ENCODE peak calls at places on chromosomes 6 and 20, in five cellular contexts. S is Peyer's patch, M is fibroblast of villous mesenchyme, B is psoas muscle, X is sigmoid colon. R is an unnamed sample.
A peak's percentile ranks its signal among the peaks of the same experiment; 100 is the strongest.

GRCh38 chr6:14728396-14729024 is 517.4 kb upstream of the JARID2 start:
- DNase-seq in M (peak; percentile 91), B (peak; percentile 57), X (peak; percentile 85), S (peak; percentile 66), R (peak; percentile 57)

GRCh38 chr6:72032056-72032455 is 145.7 kb downstream of the RIMS1 start:
- DNase-seq in M (no peak), X (no peak), S (no peak), B (no peak), R (no peak)

GRCh38 chr6:163568275-163568674 is 153.8 kb downstream of the QKI start:
- DNase-seq in M (no peak), X (no peak), S (no peak), B (no peak), R (no peak)

GRCh38 chr6:139882977-139883728 is 508.7 kb upstream of the CITED2 start:
- DNase-seq in B (no peak), M (peak; percentile 39), S (no peak), X (no peak), R (no peak)

GRCh38 chr6:63643862-63644261 is 8.3 kb downstream of the PHF3 start:
- DNase-seq in S (no peak), X (no peak), B (no peak), M (no peak), R (no peak)

GRCh38 chr20:43941476-43942212 is 27.0 kb downstream of the TOX2 start:
- DNase-seq in M (no peak), X (no peak), B (no peak), S (no peak), R (no peak)

GRCh38 chr20:63635431-63636141 is 8.7 kb upstream of the GMEB2 start:
- DNase-seq in M (no peak), X (no peak), B (no peak), S (peak; percentile 93), R (peak; percentile 69)

GRCh38 chr20:54619181-54619580 is 143.8 kb downstream of the DOK5 start:
- DNase-seq in M (no peak), B (peak; percentile 71), S (no peak), X (no peak), R (no peak)

GRCh38 chr20:38346247-38346651 is at the start of gene LBP:
- DNase-seq in M (no peak), X (no peak), B (peak; percentile 64), S (no peak), R (no peak)

GRCh38 chr6:75291331-75291730 is 6.7 kb upstream of the TMEM30A start:
- DNase-seq in M (no peak), X (no peak), B (peak; percentile 69), S (no peak), R (no peak)

GRCh38 chr6:57324538-57324937 is 7.1 kb downstream of the PRIM2 start:
- DNase-seq in X (no peak), B (no peak), M (no peak), S (no peak), R (no peak)
- TF ChIP-seq CTCF in X (peak; percentile 43), B (peak; percentile 54), M (peak; percentile 44), S (peak; percentile 41), R (peak; percentile 36)

GRCh38 chr6:38287487-38287886 is 352.2 kb downstream of the BTBD9 start:
- DNase-seq in M (no peak), X (no peak), B (no peak), S (no peak), R (no peak)

GRCh38 chr6:38284772-38285406 is 354.8 kb downstream of the BTBD9 start:
- DNase-seq in S (no peak), M (no peak), X (no peak), B (no peak), R (no peak)

DNA sequence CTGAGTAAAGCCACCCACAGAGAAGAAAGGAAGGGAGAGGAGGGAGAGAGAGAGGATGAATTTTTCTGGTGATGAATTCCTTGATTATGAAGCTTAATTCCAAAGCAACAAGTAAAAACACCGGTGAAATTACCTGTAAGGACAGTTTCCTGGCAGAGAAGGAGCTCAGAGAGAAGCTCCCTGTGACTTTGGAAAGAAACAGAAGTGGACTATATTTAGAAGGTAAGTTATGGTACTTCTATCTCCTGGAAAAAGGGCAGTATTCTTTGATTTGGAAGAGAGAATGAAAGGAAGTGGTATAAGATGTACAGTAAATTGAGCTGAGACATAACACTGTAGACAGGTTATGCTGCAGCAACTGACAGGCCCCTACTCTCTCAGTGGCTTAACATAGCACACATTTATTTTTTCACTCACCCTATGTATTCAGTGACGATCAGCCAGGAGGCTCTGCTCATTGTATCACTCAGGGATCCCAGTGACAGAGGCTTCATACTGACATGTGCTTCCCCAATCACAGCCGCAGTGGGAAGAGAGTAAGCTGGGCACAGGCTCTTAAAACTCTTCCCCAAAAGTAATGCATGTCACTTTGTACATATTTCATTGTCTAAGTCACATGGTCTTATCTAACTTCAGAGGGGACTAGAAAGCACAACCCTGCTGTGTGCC is 349.5 kb downstream of the BTBD9 start:
- DNase-seq in B (no peak), M (no peak), X (no peak), S (no peak), R (no peak)
- TF ChIP-seq CTCF in B (no peak), M (no peak), X (no peak), S (no peak), R (no peak)

GRCh38 chr6:131062245-131063027 is 609 bp downstream of the EPB41L2 start:
- DNase-seq in X (peak; percentile 67), M (no peak), B (peak; percentile 59), S (peak; percentile 61), R (peak; percentile 51)
- TF ChIP-seq CTCF in X (no peak), M (no peak), B (no peak), S (no peak), R (no peak)

GRCh38 chr6:132675749-132676148 is 16.8 kb upstream of the TAAR1 start:
- DNase-seq in X (no peak), B (no peak), S (no peak), M (no peak), R (no peak)
- TF ChIP-seq CTCF in X (no peak), B (no peak), S (no peak), M (no peak), R (no peak)

DNA sequence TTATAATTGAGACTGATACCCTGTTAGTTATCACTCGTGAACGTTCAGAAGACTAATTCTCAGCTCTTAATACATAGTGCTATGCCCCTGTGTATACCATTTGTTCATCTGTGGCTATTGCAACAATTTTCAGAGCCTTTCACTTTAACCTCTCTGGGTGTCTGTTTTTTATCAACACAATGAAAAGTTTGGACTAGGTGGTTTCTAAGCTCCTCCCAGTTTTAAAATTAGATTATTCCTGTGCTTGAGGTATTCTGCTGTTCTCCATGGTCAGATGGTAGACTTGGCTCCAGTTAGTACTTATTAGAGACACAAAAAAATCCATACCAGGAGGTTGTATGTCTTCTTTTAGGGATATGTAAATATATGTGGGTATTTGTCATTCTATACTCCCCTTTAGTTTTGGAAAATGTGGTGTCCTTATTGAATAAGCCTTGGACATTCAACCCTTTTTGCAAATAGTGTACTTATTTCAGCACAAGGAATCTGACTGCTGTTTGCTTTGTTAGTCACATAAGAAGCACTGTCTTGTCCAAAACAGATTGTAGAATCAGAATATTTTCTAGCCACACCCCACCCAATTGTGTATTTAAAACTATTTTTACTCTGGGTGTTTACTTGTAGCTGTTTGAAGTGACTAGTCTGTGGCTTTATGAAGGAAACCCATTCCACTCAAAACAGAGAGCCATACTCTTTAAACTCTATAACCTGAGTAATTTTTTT is 2.0 kb upstream of the COL10A1 start:
- DNase-seq in M (peak; percentile 28), S (no peak), B (no peak), X (no peak), R (no peak)
- TF ChIP-seq CTCF in M (no peak), S (no peak), B (no peak), X (no peak), R (no peak)

GRCh38 chr6:129432738-129433137 is 277.2 kb downstream of the ARHGAP18 start:
- DNase-seq in X (no peak), B (no peak), M (no peak), S (no peak), R (no peak)
- TF ChIP-seq CTCF in X (no peak), B (no peak), M (peak; percentile 36), S (no peak), R (no peak)

GRCh38 chr6:42996513-42996912 is 12.1 kb downstream of the PPP2R5D start:
- DNase-seq in M (no peak), B (no peak), S (no peak), X (no peak), R (no peak)
- TF ChIP-seq CTCF in M (peak; percentile 8), B (no peak), S (no peak), X (no peak), R (no peak)

DNA sequence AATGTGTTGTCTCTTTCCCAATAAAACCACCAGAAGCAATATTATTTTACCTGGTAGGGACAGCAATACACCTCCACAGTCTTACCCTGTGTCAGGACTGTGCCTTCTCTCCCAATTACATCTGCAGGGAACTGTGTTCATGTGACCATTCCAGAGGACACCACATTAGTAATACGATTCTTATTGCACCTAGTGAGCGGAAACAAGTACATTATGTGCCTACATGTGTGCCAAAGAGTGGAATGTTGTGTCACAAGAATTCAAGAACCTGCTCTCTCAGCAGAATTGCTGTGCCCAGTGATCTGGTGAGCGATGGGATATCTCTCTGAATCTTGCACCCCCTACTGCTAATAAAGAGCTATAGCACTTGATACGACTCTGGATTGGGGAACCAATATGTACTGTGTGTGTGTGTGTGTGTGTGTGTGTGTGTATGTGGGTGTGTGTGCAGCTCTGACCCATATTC is 57.4 kb upstream of the FOXC1 start:
- DNase-seq in B (no peak), M (no peak), S (no peak), X (no peak), R (no peak)
- TF ChIP-seq CTCF in B (no peak), M (peak; percentile 35), S (peak; percentile 74), X (no peak), R (peak; percentile 12)

GRCh38 chr6:36655073-36655847 is 23.3 kb upstream of the CDKN1A start:
- DNase-seq in S (no peak), X (no peak), B (no peak), M (no peak), R (no peak)
- TF ChIP-seq CTCF in S (no peak), X (no peak), B (no peak), M (no peak), R (no peak)